ENCODE peak calls at places on chromosomes 2 and 18, in eight cellular contexts. G, D, O, A, R, Z, Q and K are unnamed samples.

GRCh38 chr2:24438106-24438505 is 52.9 kb upstream of the NCOA1 start:
- DNase-seq in G (peak), D (no peak), O (no peak), A (no peak), R (no peak), Z (no peak), Q (peak), K (no peak)

GRCh38 chr2:127079358-127079920 is 27.5 kb downstream of the BIN1 start:
- DNase-seq in G (no peak), D (no peak), O (no peak), A (no peak), R (no peak), Z (no peak), Q (no peak), K (no peak)

GRCh38 chr18:66867653-66868052 is 263.8 kb upstream of the CDH19 start:
- DNase-seq in G (no peak), D (no peak), O (no peak), A (no peak), R (no peak), Z (no peak), Q (no peak), K (no peak)

GRCh38 chr2:127313359-127313758 is 19.4 kb upstream of the ERCC3 start:
- DNase-seq in G (no peak), D (peak), O (no peak), A (no peak), R (no peak), Z (no peak), Q (no peak), K (no peak)

GRCh38 chr2:180728928-180729559 is 251.4 kb upstream of the UBE2E3 start:
- DNase-seq in G (peak), D (no peak), O (no peak), A (no peak), R (no peak), Z (no peak), Q (peak), K (no peak)

GRCh38 chr2:189116984-189117383 is 62.6 kb downstream of the COL5A2 start:
- DNase-seq in G (no peak), D (no peak), O (no peak), A (no peak), R (no peak), Z (no peak), Q (peak), K (no peak)

GRCh38 chr2:118613742-118614141 is 233.7 kb downstream of the EN1 start:
- DNase-seq in G (no peak), D (no peak), O (no peak), A (no peak), R (no peak), Z (no peak), Q (no peak), K (no peak)

GRCh38 chr18:23406271-23406787 is 46.8 kb upstream of the RIOK3 start:
- DNase-seq in G (no peak), D (no peak), O (no peak), A (no peak), R (no peak), Z (no peak), Q (peak), K (no peak)

GRCh38 chr2:214019973-214020345 is 390.9 kb upstream of the VWC2L start:
- DNase-seq in G (no peak), D (no peak), O (no peak), A (no peak), R (no peak), Z (no peak), Q (peak), K (no peak)

GRCh38 chr2:110861616-110862260 is 129.4 kb downstream of the ACOXL start:
- DNase-seq in G (no peak), D (no peak), O (no peak), A (no peak), R (no peak), Z (no peak), Q (no peak), K (no peak)

GRCh38 chr2:182366625-182367024 is 60.2 kb downstream of the PDE1A start:
- DNase-seq in G (peak), D (no peak), O (no peak), A (no peak), R (no peak), Z (peak), Q (peak), K (no peak)

DNA sequence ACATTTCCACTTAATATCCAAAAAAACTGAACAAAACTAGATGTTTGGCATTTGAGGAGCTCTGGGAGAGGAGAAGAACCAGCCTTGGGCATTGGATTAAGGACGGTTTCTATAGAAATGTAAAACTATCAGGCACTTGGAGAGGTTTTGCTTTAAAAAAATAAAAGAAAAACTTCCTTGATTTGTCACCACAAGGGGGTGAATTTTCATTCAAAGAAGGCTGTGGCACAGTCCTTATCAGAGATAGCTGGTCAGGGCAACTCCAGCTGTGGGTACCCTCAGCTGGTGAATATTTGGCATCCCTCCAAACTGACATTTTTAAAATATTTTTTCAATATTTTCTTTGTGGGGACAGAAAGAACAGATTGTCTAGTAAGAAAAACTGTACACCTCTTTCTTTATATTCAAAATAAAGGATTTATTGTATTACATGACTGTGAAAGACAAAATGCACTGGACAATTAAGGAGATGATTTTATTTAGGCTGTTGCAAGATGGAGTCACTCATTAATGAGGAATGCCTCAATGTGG is 46.1 kb upstream of the TBC1D8 start:
- DNase-seq in G (no peak), D (no peak), O (peak), A (no peak), R (no peak), Z (no peak), Q (no peak), K (no peak)
- TF ChIP-seq CTCF in G (no peak), D (peak), O (peak), A (peak), R (no peak), Z (no peak), Q (no peak), K (peak)

GRCh38 chr2:68230246-68231060 is 21.9 kb downstream of the PPP3R1 start:
- DNase-seq in G (no peak), D (no peak), O (no peak), A (no peak), R (no peak), Z (no peak), Q (peak), K (no peak)

GRCh38 chr2:68231061-68231372 is 21.3 kb downstream of the PPP3R1 start:
- DNase-seq in G (no peak), D (no peak), O (no peak), A (no peak), R (no peak), Z (no peak), Q (no peak), K (no peak)

GRCh38 chr2:68222287-68222686 is 30.0 kb downstream of the PPP3R1 start:
- DNase-seq in G (no peak), D (no peak), O (no peak), A (no peak), R (no peak), Z (no peak), Q (no peak), K (no peak)

GRCh38 chr2:68223419-68223818 is 28.9 kb downstream of the PPP3R1 start:
- DNase-seq in G (no peak), D (no peak), O (no peak), A (no peak), R (no peak), Z (no peak), Q (no peak), K (no peak)

DNA sequence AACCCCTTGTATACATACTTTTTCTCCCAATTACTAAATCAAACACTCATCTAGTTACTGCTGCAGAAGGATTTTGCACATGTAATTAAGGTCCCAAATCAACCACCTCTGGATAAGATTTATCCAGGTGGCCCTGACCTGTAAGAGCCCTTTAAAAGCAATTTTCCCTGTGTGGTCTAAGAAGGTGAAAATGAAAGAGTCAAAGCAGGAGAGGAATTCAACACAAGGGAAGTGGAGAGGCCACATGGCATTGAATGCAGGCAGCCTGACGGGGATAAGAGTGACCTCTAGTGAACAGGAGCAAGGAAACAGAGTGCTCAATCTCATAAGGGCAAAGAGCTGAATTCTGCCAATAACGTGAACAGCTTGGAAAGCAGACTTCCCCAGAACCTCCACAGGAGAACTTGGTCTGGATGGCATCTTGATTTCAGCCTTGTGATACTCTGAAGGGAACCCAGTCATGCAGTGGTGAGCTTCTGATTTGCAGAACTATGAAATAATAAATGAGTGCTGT is 27.2 kb downstream of the PPP3R1 start:
- DNase-seq in G (no peak), D (peak), O (peak), A (peak), R (peak), Z (no peak), Q (peak), K (peak)
- TF ChIP-seq CTCF in G (no peak), D (no peak), O (peak), A (peak), R (no peak), Z (no peak), Q (peak), K (no peak)

DNA sequence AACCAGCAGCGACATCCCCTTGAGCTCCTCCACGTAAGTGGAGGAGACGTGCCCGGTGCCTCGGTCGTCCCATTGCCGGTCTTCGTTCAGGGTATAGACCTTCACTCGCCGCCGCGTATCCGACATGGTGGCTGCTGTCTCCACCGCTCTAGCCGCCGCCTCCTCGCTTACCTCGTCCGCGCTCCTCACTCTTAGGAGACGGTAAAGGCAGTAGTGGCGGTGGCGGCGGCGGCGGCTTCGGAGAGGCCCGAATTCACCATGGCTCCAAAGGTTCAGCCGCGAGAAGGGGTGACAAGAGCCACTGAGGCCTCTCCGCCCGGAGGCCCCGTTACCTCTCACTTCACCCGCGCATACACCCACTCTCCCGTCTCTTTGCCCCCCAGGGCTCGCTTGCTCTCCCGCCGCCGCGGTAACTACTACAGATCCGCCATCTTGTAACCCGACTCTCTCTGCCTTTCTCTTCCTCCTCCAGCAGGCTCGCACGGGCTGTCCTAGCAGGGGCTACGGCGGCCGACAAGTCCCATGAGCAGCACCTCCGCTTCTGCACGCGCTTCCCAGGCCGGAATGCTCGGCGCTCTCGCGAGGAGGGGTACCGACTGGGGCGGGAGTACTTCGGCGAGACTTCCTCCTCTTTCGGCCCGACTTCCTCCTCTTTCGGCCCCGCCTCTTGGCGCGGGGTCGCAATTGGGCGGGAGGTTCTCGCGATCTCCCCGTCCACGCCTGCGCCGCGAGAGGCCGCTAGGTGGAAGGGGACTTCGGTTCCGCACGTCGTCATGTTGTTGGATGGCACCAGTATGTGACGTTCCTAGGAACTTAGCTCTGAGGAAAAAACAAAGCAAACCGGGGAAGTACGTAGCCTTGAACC is at the start of gene PPP4R3B:
- DNase-seq in G (peak), D (peak), O (peak), A (peak), R (peak), Z (peak), Q (peak), K (peak)
- TF ChIP-seq CTCF in G (peak), D (peak), O (no peak), A (peak), R (no peak), Z (peak), Q (peak), K (peak)

DNA sequence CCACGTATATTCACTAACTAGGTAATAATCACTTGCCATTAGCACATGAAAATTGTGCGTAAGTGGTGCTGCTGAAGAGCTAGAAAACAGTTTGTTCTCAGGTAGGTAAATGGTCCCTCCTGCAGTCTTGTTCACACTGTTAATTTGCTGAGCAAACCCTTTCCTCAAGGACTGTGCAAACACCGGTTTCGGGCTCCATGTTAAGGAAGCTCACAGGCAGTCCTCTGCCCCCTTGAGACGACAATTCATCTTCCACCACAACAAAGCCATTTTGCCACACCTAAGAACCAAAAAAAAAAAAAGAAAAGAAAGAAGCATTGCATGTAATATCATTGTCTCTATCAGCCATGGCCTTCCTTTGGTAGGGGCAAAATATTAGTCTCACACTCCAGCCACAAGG is 193.9 kb downstream of the BCL11A start:
- DNase-seq in G (no peak), D (no peak), O (no peak), A (no peak), R (no peak), Z (no peak), Q (no peak), K (no peak)
- TF ChIP-seq CTCF in G (no peak), D (no peak), O (no peak), A (no peak), R (no peak), Z (no peak), Q (no peak), K (no peak)

DNA sequence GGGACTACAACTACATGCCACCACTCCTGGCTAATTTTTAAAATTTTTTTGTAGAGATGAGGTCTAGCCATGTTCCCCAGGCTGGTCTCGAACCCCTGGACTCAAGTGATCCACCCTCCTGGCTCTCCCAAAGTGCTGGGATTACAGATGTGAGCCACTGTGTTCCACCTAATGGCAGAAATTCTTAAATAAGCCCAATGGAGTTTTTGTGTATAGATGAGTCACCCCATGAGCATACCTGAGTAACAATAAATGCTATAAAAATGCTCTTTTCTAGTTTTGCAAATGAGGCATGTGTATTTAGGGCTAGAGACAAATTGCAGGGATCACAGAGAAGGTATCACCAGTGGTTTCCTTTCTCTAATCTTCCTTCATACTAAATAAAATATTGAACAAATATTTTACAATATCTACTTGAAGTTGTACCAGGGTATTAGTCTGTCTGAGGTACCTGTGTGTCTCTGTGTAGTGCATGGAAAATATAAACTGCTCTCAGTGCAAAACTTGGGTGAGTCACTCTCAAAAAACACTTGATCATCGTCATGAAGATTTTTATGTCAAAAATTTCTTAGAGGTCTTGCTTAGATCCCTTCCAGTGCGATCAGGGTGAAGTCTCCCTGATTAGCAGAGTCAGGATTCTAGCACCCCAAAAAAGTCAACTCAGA is 337.1 kb upstream of the MMADHC start:
- DNase-seq in G (no peak), D (no peak), O (no peak), A (no peak), R (no peak), Z (no peak), Q (no peak), K (no peak)
- TF ChIP-seq CTCF in G (no peak), D (no peak), O (no peak), A (no peak), R (no peak), Z (no peak), Q (no peak), K (no peak)

GRCh38 chr18:75694292-75694691 is 266.8 kb upstream of the SMIM21 start:
- DNase-seq in G (no peak), D (no peak), O (no peak), A (no peak), R (no peak), Z (no peak), Q (no peak), K (no peak)

GRCh38 chr18:75687626-75688025 is 260.1 kb upstream of the SMIM21 start:
- DNase-seq in G (no peak), D (no peak), O (no peak), A (no peak), R (no peak), Z (no peak), Q (no peak), K (no peak)

GRCh38 chr18:75691483-75691882 is 264.0 kb upstream of the SMIM21 start:
- DNase-seq in G (no peak), D (no peak), O (peak), A (peak), R (peak), Z (no peak), Q (no peak), K (no peak)
- TF ChIP-seq CTCF in G (no peak), D (no peak), O (peak), A (peak), R (peak), Z (no peak), Q (no peak), K (no peak)

GRCh38 chr18:76707534-76707933 is 114.8 kb upstream of the ZNF236 start:
- DNase-seq in G (no peak), D (no peak), O (no peak), A (no peak), R (no peak), Z (no peak), Q (no peak), K (no peak)

GRCh38 chr18:76710646-76711520 is 111.5 kb upstream of the ZNF236 start:
- DNase-seq in G (no peak), D (no peak), O (no peak), A (no peak), R (no peak), Z (no peak), Q (no peak), K (no peak)

GRCh38 chr18:76708727-76709353 is 113.5 kb upstream of the ZNF236 start:
- DNase-seq in G (no peak), D (no peak), O (no peak), A (no peak), R (no peak), Z (no peak), Q (no peak), K (no peak)

GRCh38 chr18:76708036-76708726 is 114.2 kb upstream of the ZNF236 start:
- DNase-seq in G (no peak), D (no peak), O (peak), A (no peak), R (no peak), Z (no peak), Q (no peak), K (no peak)

GRCh38 chr18:76709659-76710645 is 112.4 kb upstream of the ZNF236 start:
- DNase-seq in G (no peak), D (peak), O (peak), A (peak), R (peak), Z (peak), Q (peak), K (peak)
- TF ChIP-seq CTCF in G (peak), D (peak), O (peak), A (peak), R (peak), Z (peak), Q (peak), K (peak)

GRCh38 chr2:236176417-236176816 is 8.2 kb upstream of the GBX2 start:
- DNase-seq in G (no peak), D (no peak), O (peak), A (no peak), R (peak), Z (no peak), Q (peak), K (peak)
- TF ChIP-seq CTCF in G (peak), D (no peak), O (peak), A (peak), R (peak), Z (no peak), Q (peak), K (peak)

GRCh38 chr2:149740490-149740889 is 152.9 kb upstream of the MMADHC start:
- DNase-seq in G (no peak), D (no peak), O (no peak), A (no peak), R (no peak), Z (no peak), Q (no peak), K (no peak)
- TF ChIP-seq CTCF in G (no peak), D (no peak), O (no peak), A (no peak), R (no peak), Z (no peak), Q (no peak), K (no peak)